ENCODE peak calls at places on chromosomes 4 and X, in seven cellular contexts. V, W, J, D, T, H and C are unnamed samples.

GRCh38 chr4:40837094-40837870 is 87.5 kb downstream of the NSUN7 start:
- DNase-seq in V (no peak), W (no peak), J (no peak), D (peak), T (peak), H (no peak), C (no peak)

GRCh38 chr4:168486961-168487820 is 6.9 kb upstream of the DDX60L start:
- DNase-seq in V (no peak), W (no peak), J (peak), D (no peak), T (no peak), H (no peak), C (no peak)

GRCh38 chr4:112550728-112551127 is 34.7 kb upstream of the NEUROG2 start:
- DNase-seq in V (no peak), W (no peak), J (peak), D (no peak), T (no peak), H (no peak), C (peak)

GRCh38 chr4:138406881-138407280 is 164.7 kb upstream of the SLC7A11 start:
- DNase-seq in V (no peak), W (no peak), J (peak), D (no peak), T (no peak), H (no peak), C (no peak)

GRCh38 chr4:2786152-2786671 is 6.7 kb upstream of the SH3BP2 start:
- DNase-seq in V (no peak), W (no peak), J (no peak), D (no peak), T (no peak), H (no peak), C (no peak)

GRCh38 chr4:152248347-152248746 is 287.5 kb downstream of the FBXW7 start:
- DNase-seq in V (peak), W (no peak), J (no peak), D (no peak), T (no peak), H (no peak), C (no peak)

GRCh38 chr4:55468724-55469123 is 73.0 kb downstream of the TMEM165 start:
- DNase-seq in V (no peak), W (no peak), J (peak), D (no peak), T (peak), H (no peak), C (no peak)

GRCh38 chr4:45946699-45947098 is 177.2 kb downstream of the GABRG1 start:
- DNase-seq in V (no peak), W (no peak), J (no peak), D (no peak), T (peak), H (no peak), C (no peak)

GRCh38 chr4:40909363-40909876 is 159.7 kb downstream of the NSUN7 start:
- DNase-seq in V (no peak), W (no peak), J (peak), D (no peak), T (no peak), H (no peak), C (peak)

GRCh38 chrX:56281789-56282188 is 49.6 kb downstream of the KLF8 start:
- DNase-seq in V (no peak), W (no peak), J (peak), D (no peak), T (peak), H (no peak), C (no peak)

GRCh38 chr4:169634975-169635374 is 14.6 kb downstream of the CLCN3 start:
- DNase-seq in V (no peak), W (no peak), J (no peak), D (no peak), T (peak), H (no peak), C (no peak)

GRCh38 chrX:23811135-23811781 is 28.3 kb downstream of the SAT1 start:
- DNase-seq in V (no peak), W (no peak), J (peak), D (peak), T (no peak), H (no peak), C (no peak)

GRCh38 chrX:22116585-22117546 is 84.7 kb downstream of the PHEX start:
- DNase-seq in V (no peak), W (no peak), J (no peak), D (no peak), T (no peak), H (no peak), C (no peak)

DNA sequence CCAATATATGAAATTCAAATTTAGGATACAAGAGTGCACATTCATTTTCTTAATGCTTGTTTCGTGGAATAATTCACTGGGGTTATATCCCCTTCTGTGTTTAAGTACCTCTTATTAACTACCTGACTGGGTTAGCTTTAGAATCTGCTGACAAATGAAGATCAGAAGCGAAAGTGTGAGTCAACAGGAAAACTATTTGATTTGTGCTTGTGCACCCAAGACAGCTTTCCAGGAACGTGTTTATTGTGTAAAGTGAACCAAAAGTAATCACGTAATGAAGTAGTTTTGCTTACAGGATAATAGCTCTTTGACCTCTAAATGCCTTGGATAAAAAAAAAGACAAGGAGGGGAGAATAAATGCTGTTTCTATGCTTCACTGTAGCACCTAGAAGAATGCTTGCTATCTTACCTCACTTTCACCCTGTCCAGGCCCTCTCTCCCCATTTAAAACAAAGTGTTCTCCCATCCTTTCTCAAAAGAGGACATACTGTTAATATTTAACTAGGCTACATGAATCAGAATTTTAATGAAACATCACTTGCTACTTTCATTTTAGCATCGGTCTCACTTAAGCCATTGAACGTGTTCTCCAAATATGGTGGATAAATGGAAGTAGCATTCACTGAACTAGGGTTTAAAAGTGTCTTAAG is 141.9 kb downstream of the THOC2 start:
- DNase-seq in V (no peak), W (no peak), J (peak), D (no peak), T (peak), H (no peak), C (no peak)
- H3K4me3 ChIP-seq in V (no peak), W (no peak), J (no peak), D (no peak), T (no peak), H (no peak), C (no peak)

DNA sequence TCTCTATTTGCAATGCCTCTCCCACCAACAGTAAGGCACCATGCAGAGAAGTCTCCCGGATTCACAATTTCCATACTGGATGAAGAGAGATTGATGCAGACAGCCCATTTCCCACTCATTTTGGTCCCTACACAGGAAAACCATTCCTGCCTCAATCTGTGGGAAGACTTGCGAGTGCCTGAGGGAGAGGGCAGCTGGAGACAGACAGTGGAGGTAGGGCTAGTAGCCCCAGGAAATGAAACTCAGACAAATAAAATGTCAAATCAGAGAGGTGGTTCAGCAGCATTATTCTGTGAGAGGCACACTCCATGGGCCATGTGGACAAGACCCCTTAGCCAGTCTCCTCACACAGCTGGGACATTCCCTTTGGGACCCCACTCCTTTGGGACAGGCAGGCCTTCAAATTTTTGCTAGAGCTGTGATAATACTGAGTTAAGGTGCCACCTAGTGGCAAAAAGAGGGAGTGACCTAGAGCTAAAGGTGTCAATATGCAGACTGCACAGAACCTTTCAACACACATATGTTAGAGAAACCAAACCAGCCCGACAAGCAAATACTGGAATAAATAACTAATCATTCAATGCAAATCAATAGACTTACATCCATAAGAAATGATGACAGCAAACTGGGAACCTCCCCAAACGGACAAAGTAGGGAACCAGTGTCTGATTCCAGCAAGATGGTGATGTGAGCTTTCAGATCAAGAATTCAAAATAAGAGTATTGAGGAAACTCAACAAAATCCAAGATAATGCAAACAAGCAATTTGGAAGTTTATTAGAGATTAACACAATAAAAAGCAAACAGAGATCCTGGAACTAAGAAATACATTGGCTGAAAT is 1865.3 kb upstream of the AGA start:
- DNase-seq in V (no peak), W (no peak), J (peak), D (no peak), T (no peak), H (peak), C (no peak)
- TF ChIP-seq CTCF in V (no peak), W (peak), J (peak), D (peak), T (peak), H (peak), C (peak)

DNA sequence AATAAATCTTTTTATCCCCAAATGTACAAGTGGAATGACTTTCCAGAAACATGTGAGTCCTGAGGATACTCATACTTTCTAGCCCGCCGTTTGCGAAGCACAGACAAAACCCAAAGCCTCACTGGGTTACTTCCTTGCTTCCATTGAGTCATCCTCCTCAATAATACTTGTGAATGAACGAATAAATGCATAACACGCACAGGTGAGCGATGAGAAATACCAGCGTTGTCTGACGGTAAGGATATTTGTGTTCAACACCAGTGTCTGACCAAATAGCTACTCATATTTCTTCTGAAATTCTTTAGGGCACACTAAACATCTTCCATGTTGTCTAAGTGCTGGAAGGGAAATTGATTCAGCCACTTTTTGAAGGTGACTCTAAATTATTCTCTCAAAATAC is 36.0 kb downstream of the CCNG2 start:
- DNase-seq in V (no peak), W (no peak), J (no peak), D (no peak), T (no peak), H (no peak), C (no peak)
- H3K4me3 ChIP-seq in V (no peak), W (no peak), J (no peak), D (no peak), T (no peak), H (no peak), C (no peak)

GRCh38 chr4:5823542-5824211 is 69.2 kb downstream of the CRMP1 start:
- DNase-seq in V (no peak), W (peak), J (no peak), D (no peak), T (no peak), H (no peak), C (no peak)

GRCh38 chr4:5825642-5826041 is 67.2 kb downstream of the CRMP1 start:
- DNase-seq in V (no peak), W (no peak), J (no peak), D (no peak), T (no peak), H (no peak), C (no peak)

GRCh38 chr4:5824635-5825034 is 68.3 kb downstream of the CRMP1 start:
- DNase-seq in V (no peak), W (no peak), J (peak), D (no peak), T (no peak), H (peak), C (no peak)

GRCh38 chr4:5822617-5823016 is 70.3 kb downstream of the CRMP1 start:
- DNase-seq in V (no peak), W (no peak), J (no peak), D (no peak), T (no peak), H (no peak), C (no peak)

GRCh38 chr4:5824227-5824626 is 68.7 kb downstream of the CRMP1 start:
- DNase-seq in V (no peak), W (no peak), J (no peak), D (no peak), T (no peak), H (no peak), C (no peak)
- TF ChIP-seq CTCF in V (no peak), W (no peak), J (no peak), D (no peak), T (no peak), H (no peak), C (no peak)

GRCh38 chrX:121455890-121456289 is 408.5 kb downstream of the GLUD2 start:
- DNase-seq in V (no peak), W (no peak), J (no peak), D (no peak), T (no peak), H (no peak), C (no peak)
- H3K4me3 ChIP-seq in V (no peak), W (no peak), J (no peak), D (no peak), T (no peak), H (no peak), C (no peak)

DNA sequence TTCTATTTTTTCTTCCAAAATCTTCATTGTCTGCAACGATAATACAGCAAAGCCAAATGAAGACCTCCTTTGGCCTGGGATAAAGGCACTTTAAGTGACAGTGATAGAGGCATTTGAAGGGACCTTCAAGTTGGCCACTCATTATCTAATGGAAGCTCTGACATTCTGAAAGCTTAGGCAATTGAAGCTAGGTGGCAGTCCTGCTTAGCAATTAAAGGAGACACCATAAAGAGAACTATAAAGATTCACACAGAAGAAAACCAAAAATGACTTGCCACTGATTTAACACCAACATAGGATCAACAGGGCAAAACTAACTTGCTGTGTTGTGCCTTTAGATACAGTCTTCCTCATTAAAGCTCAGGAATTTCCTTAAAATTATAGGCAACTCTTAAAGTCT is 103.3 kb upstream of the TSPAN7 start:
- DNase-seq in V (no peak), W (no peak), J (peak), D (no peak), T (no peak), H (no peak), C (no peak)
- TF ChIP-seq CTCF in V (no peak), W (no peak), J (no peak), D (no peak), T (peak), H (peak), C (no peak)

GRCh38 chrX:40144576-40144975 is 46.8 kb upstream of the BCOR start:
- DNase-seq in V (no peak), W (no peak), J (no peak), D (no peak), T (no peak), H (peak), C (no peak)
- H3K4me3 ChIP-seq in V (no peak), W (no peak), J (no peak), D (peak), T (no peak), H (peak), C (peak)